ENCODE peak calls at places on chromosomes 4 and X, in four cellular contexts. Y is lower leg skin, F is lung, S is BJ. M is an unnamed sample.

GRCh38 chr4:83010522-83011318 is at the start of gene LIN54:
- DNase-seq in F (peak), S (no peak), Y (peak), M (peak)

GRCh38 chrX:8273451-8273894 is 102.4 kb upstream of the VCX2 start:
- DNase-seq in Y (no peak), F (no peak), S (no peak), M (no peak)

GRCh38 chr4:70715097-70715496 is 6.7 kb upstream of the RUFY3 start:
- DNase-seq in F (no peak), S (no peak), Y (peak), M (no peak)

GRCh38 chr4:123786955-123787354 is 390.4 kb downstream of the SPRY1 start:
- DNase-seq in S (no peak), Y (peak), F (no peak), M (no peak)

GRCh38 chr4:109721033-109721432 is 8.8 kb downstream of the PLA2G12A start:
- DNase-seq in Y (no peak), S (no peak), F (no peak), M (no peak)

GRCh38 chrX:39460491-39460890 is 637.3 kb downstream of the BCOR start:
- DNase-seq in F (no peak), Y (no peak), S (no peak), M (no peak)

GRCh38 chr4:168787801-168788200 is 222.3 kb downstream of the CBR4 start:
- DNase-seq in Y (no peak), S (no peak), F (no peak), M (no peak)

GRCh38 chrX:62931625-62932024 is 419.5 kb downstream of the SPIN4 start:
- DNase-seq in F (no peak), Y (no peak), S (no peak), M (no peak)

GRCh38 chr4:153962311-153963039 is 173.6 kb upstream of the SFRP2 start:
- DNase-seq in S (no peak), F (no peak), Y (no peak), M (no peak)

GRCh38 chr4:185640809-185641675 is 105.7 kb upstream of the PDLIM3 start:
- DNase-seq in Y (no peak), F (no peak), S (peak), M (no peak)
- TF ChIP-seq CTCF in Y (no peak), F (peak), S (peak), M (peak)

DNA sequence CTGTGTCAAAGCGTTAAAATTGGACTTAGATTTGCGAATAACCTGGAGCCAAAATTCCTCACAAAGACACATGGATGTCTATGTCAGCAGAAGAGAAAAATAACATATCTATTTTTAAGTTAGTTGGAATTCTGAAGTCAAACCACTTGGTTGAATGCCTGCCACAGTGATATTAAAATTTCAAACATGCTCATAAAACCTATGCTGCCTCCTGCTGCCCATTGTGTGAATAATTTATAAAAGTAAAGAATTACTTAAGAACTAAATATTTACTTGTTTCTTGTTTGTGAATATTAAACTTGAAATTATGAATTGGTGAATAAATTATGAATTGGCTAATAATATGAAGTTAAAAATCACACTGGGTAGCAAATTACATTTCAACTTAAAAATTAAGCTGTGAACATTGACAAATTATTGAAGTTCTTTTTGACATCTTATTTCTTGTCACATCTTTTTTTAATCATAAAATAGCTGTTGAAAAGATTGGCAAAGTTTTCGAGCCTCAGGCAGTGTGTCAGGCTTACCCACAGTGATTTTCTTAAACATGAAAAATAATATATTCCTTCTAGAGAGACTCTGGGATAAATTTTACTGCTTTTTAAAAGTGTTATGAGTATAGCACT is 35.4 kb downstream of the FABP2 start:
- DNase-seq in S (peak), Y (no peak), F (no peak), M (no peak)
- TF ChIP-seq CTCF in S (peak), Y (no peak), F (peak), M (peak)

GRCh38 chrX:94361241-94361640 is 687.2 kb downstream of the FAM133A start:
- DNase-seq in F (no peak), S (no peak), Y (no peak), M (no peak)
- TF ChIP-seq CTCF in F (no peak), S (no peak), Y (no peak), M (no peak)

DNA sequence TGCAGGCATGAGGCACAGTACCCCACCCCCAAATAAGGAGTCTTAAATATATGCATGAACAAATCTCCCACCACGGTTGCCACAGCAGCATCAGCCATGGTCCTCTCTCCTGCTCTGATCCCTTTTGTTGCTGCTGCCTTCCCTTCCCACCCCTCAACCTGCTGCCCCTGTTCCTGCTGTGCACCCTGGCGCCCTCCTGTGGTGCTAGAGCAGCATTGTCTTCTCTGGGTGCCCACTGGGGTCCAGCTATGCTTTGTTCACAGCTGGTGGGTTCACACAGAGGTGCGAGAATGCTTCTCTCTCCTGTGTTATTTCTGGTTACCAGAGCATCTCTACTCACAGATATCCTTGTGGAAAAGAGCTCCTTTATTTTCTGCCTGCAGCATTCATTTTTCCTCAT is 116.2 kb downstream of the GATB start:
- DNase-seq in S (no peak), F (no peak), Y (no peak), M (peak)
- TF ChIP-seq CTCF in S (peak), F (no peak), Y (no peak), M (peak)

M was measured in neural crest cell.